ENCODE peak calls at places on chromosomes 3 and 15, in seven cellular contexts. W is K562, A is breast epithelium, B is vagina, S is spleen, I is transverse colon, R is stomach. N is an unnamed sample. For H3K4me1, the result is how much of the 10 kb centered on the place peaks cover.

GRCh38 chr3:196198771-196199753 is 12.1 kb downstream of the ZDHHC19 start:
- DNase-seq in A (no peak), R (no peak), W (no peak), I (no peak), B (no peak), S (peak), N (no peak)

GRCh38 chr3:43953814-43954241 is 263.1 kb downstream of the ABHD5 start:
- DNase-seq in I (no peak), S (no peak), R (no peak), W (no peak), B (no peak), A (no peak), N (no peak)

GRCh38 chr3:149715247-149715646 is 37.0 kb downstream of the COMMD2 start:
- DNase-seq in A (no peak), S (no peak), W (no peak), R (no peak), I (no peak), B (no peak), N (no peak)

GRCh38 chr3:106007512-106007911 is 138.7 kb upstream of the CBLB start:
- DNase-seq in W (no peak), I (no peak), A (no peak), S (no peak), R (no peak), B (no peak), N (no peak)

GRCh38 chr15:31252386-31252785 is 74.2 kb upstream of the KLF13 start:
- DNase-seq in R (no peak), B (no peak), A (no peak), I (no peak), S (no peak), W (no peak), N (no peak)

GRCh38 chr15:74387141-74387541 is 19.7 kb upstream of the CYP11A1 start:
- DNase-seq in R (no peak), S (peak), B (no peak), A (peak), W (no peak), I (no peak), N (no peak)

GRCh38 chr3:10855871-10856662 is 40.0 kb downstream of the SLC6A11 start:
- DNase-seq in B (no peak), R (no peak), I (no peak), W (peak), S (no peak), A (no peak), N (no peak)

GRCh38 chr3:55405436-55405835 is 81.7 kb downstream of the WNT5A start:
- DNase-seq in B (no peak), I (no peak), W (peak), A (no peak), R (no peak), S (no peak), N (no peak)

GRCh38 chr3:196559826-196560225 is 8.5 kb downstream of the WDR53 start:
- DNase-seq in I (no peak), B (no peak), W (no peak), R (no peak), S (no peak), A (no peak), N (no peak)

GRCh38 chr3:195555110-195555509 is 12.0 kb upstream of the PPP1R2 start:
- DNase-seq in A (no peak), I (no peak), B (no peak), S (no peak), W (no peak), R (no peak), N (no peak)

GRCh38 chr15:22257047-22257667 is 176.8 kb downstream of the OR4M2 start:
- DNase-seq in R (no peak), B (no peak), I (no peak), W (no peak), S (peak), A (no peak), N (no peak)

GRCh38 chr3:114496874-114497273 is 203.0 kb downstream of the TIGIT start:
- DNase-seq in A (no peak), R (no peak), I (no peak), B (no peak), S (no peak), W (no peak), N (no peak)

GRCh38 chr15:72183781-72184164 is 13.8 kb downstream of the GRAMD2A start:
- DNase-seq in S (peak), B (no peak), R (no peak), I (no peak), A (peak), W (no peak), N (no peak)

GRCh38 chr15:35058534-35059054 is 26.5 kb downstream of the NANOGP8 start:
- DNase-seq in B (no peak), W (no peak), I (no peak), R (no peak), A (no peak), S (no peak), N (no peak)

GRCh38 chr3:85790445-85791030 is 831.7 kb downstream of the CADM2 start:
- DNase-seq in W (no peak), A (no peak), R (peak), S (no peak), B (no peak), I (no peak), N (no peak)

GRCh38 chr3:87694678-87695077 is 364.1 kb downstream of the CGGBP1 start:
- DNase-seq in I (no peak), R (no peak), S (no peak), W (no peak), A (no peak), B (no peak), N (no peak)

GRCh38 chr15:55403531-55403930 is 4.6 kb downstream of the CCPG1 start:
- DNase-seq in B (no peak), W (peak), A (no peak), R (no peak), I (no peak), S (no peak), N (no peak)

GRCh38 chr15:23877502-23878412 is 190.7 kb upstream of the NDN start:
- DNase-seq in W (peak), B (no peak), I (peak), S (no peak), R (peak), A (no peak), N (no peak)

GRCh38 chr3:193743702-193744047 is 150.7 kb downstream of the OPA1 start:
- DNase-seq in B (no peak), R (no peak), A (no peak), S (no peak), I (no peak), W (no peak), N (no peak)

GRCh38 chr3:105745046-105745445 is 123.8 kb downstream of the CBLB start:
- DNase-seq in S (no peak), I (no peak), A (no peak), R (no peak), B (no peak), W (no peak), N (no peak)

GRCh38 chr3:50221051-50221412 is 15.0 kb upstream of the GNAI2 start:
- DNase-seq in W (no peak), R (no peak), A (no peak), I (no peak), B (no peak), S (no peak), N (no peak)

GRCh38 chr15:83695246-83695645 is 41.3 kb downstream of the ADAMTSL3 start:
- DNase-seq in I (no peak), B (no peak), A (no peak), S (no peak), R (no peak), W (no peak), N (no peak)

GRCh38 chr15:96122077-96123027 is 208.1 kb upstream of the NR2F2 start:
- DNase-seq in R (no peak), B (no peak), I (no peak), A (no peak), W (no peak), S (no peak), N (no peak)

GRCh38 chr3:126208618-126209256 is 28.4 kb upstream of the ALDH1L1 start:
- DNase-seq in R (peak), I (peak), B (no peak), A (peak), S (no peak), W (peak), N (peak)

GRCh38 chr3:65230251-65231140 is 542.7 kb upstream of the ADAMTS9 start:
- DNase-seq in W (peak), I (no peak), S (no peak), B (no peak), R (no peak), A (no peak), N (no peak)

GRCh38 chr15:58473720-58474119 is 41.9 kb downstream of the LIPC start:
- DNase-seq in I (no peak), A (no peak), W (no peak), S (no peak), B (no peak), R (no peak), N (no peak)

GRCh38 chr15:25241241-25241801 is 197.5 kb downstream of the UBE3A start:
- DNase-seq in R (no peak), B (no peak), A (no peak), S (peak), W (no peak), I (no peak), N (no peak)

GRCh38 chr3:10007126-10007782 is 19.0 kb upstream of the FANCD2 start:
- DNase-seq in S (no peak), B (peak), A (peak), I (no peak), W (no peak), R (no peak), N (no peak)

GRCh38 chr15:99172989-99173388 is 68.1 kb downstream of the SYNM start:
- DNase-seq in I (no peak), A (no peak), S (no peak), B (no peak), W (no peak), R (no peak), N (no peak)

GRCh38 chr15:72838311-72838731 is 54.8 kb upstream of the ADPGK start:
- DNase-seq in W (no peak), A (peak), B (no peak), I (no peak), S (no peak), R (no peak), N (no peak)

GRCh38 chr3:66004244-66004643 is 34.5 kb downstream of the MAGI1 start:
- DNase-seq in R (no peak), I (no peak), S (no peak), W (no peak), A (peak), B (no peak), N (no peak)

GRCh38 chr15:101469520-101470288 is 19.8 kb downstream of the PCSK6 start:
- DNase-seq in W (peak), R (no peak), S (no peak), I (no peak), B (no peak), A (no peak), N (no peak)

GRCh38 chr3:120848503-120848902 is 59.5 kb upstream of the STXBP5L start:
- DNase-seq in W (no peak), A (no peak), S (no peak), R (no peak), B (no peak), I (no peak), N (no peak)

GRCh38 chr3:120850326-120851295 is 57.4 kb upstream of the STXBP5L start:
- DNase-seq in B (no peak), A (no peak), I (no peak), R (no peak), S (no peak), W (no peak), N (no peak)

GRCh38 chr3:120841264-120841663 is 66.7 kb upstream of the STXBP5L start:
- DNase-seq in W (no peak), A (no peak), B (no peak), I (no peak), R (no peak), S (no peak), N (no peak)

GRCh38 chr3:120846073-120846472 is 61.9 kb upstream of the STXBP5L start:
- DNase-seq in A (no peak), S (no peak), R (no peak), I (no peak), B (no peak), W (no peak), N (no peak)
- TF ChIP-seq POLR2AphosphoS5 in A (no peak), S (no peak), R (no peak), I (no peak), B (no peak), W (no peak), N (no peak)

GRCh38 chr15:67101981-67102929 is 36.9 kb downstream of the SMAD3 start:
- DNase-seq in A (no peak), R (no peak), B (no peak), I (no peak), W (no peak), S (peak), N (no peak)

GRCh38 chr15:67104453-67104852 is 39.1 kb downstream of the SMAD3 start:
- DNase-seq in R (no peak), S (peak), I (no peak), A (no peak), B (no peak), W (no peak), N (no peak)

GRCh38 chr15:67103869-67104268 is 38.5 kb downstream of the SMAD3 start:
- DNase-seq in W (no peak), S (peak), A (no peak), B (no peak), R (no peak), I (no peak), N (no peak)

GRCh38 chr15:67103021-67103420 is 37.6 kb downstream of the SMAD3 start:
- DNase-seq in W (no peak), R (no peak), S (no peak), I (no peak), A (no peak), B (no peak), N (no peak)

DNA sequence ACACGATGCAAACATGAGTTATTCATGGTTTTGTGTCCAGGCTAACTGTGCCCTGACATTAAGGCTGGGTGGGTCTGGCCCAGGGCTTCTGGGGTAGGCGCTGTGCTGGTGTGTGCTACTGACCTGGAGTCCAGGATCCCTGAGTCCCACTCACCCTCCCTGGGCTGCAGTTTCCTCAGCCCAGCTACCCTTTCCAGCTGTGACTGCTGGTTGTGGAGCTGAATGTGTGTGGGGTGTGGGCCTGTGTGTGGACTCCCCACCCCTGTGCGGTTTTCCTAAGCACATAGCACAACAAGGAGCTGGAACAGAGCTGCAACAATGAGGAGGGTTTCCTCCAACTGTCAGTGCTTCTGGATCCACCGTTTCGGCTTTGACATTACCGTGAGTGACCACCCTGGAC is 38.0 kb downstream of the SMAD3 start:
- DNase-seq in W (no peak), B (no peak), S (peak), R (no peak), I (no peak), A (no peak), N (no peak)
- H3K4me1 ChIP-seq in W (under half), B (half or more), S (half or more), R (half or more), I (under half), A (under half), N (under half)

DNA sequence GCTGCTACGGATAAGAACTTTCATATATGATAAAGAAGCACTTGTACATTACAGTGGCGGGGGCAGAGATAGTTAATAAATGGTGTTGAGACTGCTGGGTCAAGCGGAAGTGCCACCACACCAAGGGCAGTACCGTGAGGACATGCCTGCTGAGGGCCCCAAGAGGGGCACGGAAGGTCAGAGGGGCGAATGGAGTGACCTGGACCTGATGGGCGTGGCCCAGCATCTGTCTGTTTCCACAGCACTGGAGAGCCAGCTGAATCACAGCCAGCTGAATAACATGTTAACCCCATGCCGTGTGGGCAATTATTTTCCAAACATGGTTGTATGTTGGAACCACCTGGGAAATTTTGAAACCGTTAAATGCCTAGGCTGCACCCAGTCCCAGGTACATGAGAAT is 37.2 kb downstream of the ANKDD1A start:
- DNase-seq in I (no peak), W (no peak), B (no peak), A (no peak), S (no peak), R (no peak), N (no peak)
- TF ChIP-seq POLR2AphosphoS5 in I (no peak), W (no peak), B (no peak), A (no peak), S (no peak), R (no peak), N (no peak)

DNA sequence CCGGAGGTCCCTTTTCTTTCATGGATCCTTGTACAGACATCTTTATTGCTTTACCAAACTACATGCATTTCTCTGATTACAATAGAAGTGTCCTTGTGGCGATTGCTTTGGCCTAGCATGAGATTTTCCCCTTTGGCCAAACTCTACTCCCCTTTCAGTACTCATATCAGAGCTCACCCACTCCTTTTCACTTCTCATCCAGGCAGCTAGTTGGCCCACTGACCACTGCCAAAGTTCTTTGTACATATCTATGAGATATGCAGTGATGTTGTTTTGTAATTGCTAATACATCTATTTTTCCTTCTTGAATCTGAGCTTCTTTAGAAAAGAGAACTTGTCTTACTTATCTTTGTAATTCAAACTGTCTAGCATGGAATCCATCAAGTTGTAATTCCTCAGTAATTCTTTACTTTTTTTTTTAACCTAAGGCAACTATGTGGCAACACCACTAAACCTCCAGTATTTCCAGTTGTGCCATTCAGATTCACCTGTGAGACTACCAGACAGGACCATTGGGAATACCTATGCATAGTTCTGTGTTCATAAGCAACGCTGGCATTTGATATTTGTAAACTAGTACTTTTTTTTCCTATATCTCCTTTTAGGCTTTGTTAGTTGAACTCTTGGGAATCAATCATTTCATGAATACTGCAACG is 39.2 kb downstream of the AADACL2 start:
- DNase-seq in S (no peak), B (no peak), I (no peak), W (no peak), R (no peak), A (no peak), N (no peak)
- H3K4me1 ChIP-seq in S (under half), B (under half), I (under half), W (under half), R (under half), A (under half), N (under half)

GRCh38 chr15:42549052-42549491 is 434 bp downstream of the HAUS2 start:
- DNase-seq in A (no peak), I (peak), B (no peak), S (no peak), R (no peak), W (peak), N (peak)
- TF ChIP-seq POLR2AphosphoS5 in A (no peak), I (no peak), B (no peak), S (no peak), R (no peak), W (no peak), N (no peak)

GRCh38 chr15:68791431-68792283 is 29.0 kb downstream of the ANP32A start:
- DNase-seq in A (no peak), B (no peak), W (no peak), S (no peak), R (no peak), I (no peak), N (no peak)
- H3K4me1 ChIP-seq in A (under half), B (half or more), W (under half), S (half or more), R (half or more), I (half or more), N (half or more)

DNA sequence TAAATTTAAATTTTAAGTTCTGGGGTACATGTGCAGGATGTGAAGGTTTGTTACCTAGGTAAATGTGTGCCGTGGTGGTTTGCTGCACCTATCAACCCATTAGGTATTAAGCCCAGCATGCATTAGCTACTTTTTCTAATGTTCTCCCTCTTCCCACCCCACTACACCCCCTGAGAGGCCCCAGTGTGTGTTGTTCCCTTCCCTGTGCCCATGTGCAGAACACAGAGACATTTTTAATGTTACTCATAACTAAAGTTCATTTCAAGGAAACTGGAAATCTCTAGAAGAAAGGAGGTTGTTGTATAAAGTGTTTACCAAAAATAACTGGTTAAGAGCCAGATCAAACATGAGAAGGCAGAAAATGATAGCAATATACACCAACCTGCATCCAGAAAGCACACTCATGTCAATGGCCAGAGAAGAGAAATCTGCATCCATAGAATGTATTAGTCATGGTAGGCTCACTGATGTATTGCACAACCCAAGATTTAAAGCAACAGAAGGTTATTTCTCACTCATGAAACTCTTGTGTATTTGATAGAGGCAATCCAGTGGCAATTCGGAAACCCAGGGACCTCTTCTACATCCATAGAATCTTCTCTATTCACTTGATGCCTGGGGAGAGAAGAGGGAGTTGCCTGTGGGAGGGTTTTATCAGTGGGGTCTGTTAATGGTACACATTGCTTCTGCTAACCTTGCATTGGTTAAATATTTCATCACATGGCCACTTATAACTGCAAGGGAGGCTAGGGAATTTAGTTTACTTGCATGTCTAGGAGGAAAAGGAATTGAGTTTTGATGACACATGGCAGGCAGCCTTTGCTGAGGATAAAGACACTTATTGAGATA is 321.9 kb upstream of the RASGRP1 start:
- DNase-seq in R (no peak), A (no peak), W (no peak), S (no peak), I (no peak), B (no peak), N (no peak)
- TF ChIP-seq POLR2AphosphoS5 in R (no peak), A (no peak), W (no peak), S (no peak), I (no peak), B (no peak), N (no peak)

GRCh38 chr3:134373942-134374790 is at the start of gene AMOTL2:
- DNase-seq in S (peak), W (peak), B (no peak), I (peak), R (peak), A (peak), N (peak)

GRCh38 chr3:134371542-134372324 is 2.5 kb downstream of the AMOTL2 start:
- DNase-seq in B (no peak), R (no peak), W (no peak), S (peak), A (no peak), I (no peak), N (no peak)

GRCh38 chr3:134374791-134375541 is 719 bp upstream of the AMOTL2 start:
- DNase-seq in R (peak), I (peak), W (no peak), A (no peak), S (peak), B (no peak), N (peak)

GRCh38 chr3:134372405-134373277 is 1.6 kb downstream of the AMOTL2 start:
- DNase-seq in S (peak), R (no peak), A (no peak), I (no peak), B (no peak), W (no peak), N (no peak)

GRCh38 chr3:134373278-134373941 is 837 bp downstream of the AMOTL2 start:
- DNase-seq in A (peak), R (peak), B (no peak), I (peak), S (peak), W (no peak), N (peak)
- H3K4me1 ChIP-seq in A (under half), R (half or more), B (half or more), I (under half), S (half or more), W (under half), N (under half)